ENCODE peak calls at places on chromosomes 12 and 14, in seven cellular contexts. M is B cell, S is nephron progenitor cell, U is K562, Y is NB4, W is bronchial epithelial cell, P is A549. E is an unnamed sample.
A peak's percentile ranks its signal among the peaks of the same experiment; 100 is the strongest.

GRCh38 chr12:53049582-53050318 is at the start of gene TNS2:
- DNase-seq in M (no peak), S (peak; percentile 69), U (peak; percentile 48), Y (no peak), W (peak; percentile 43), P (no peak), E (no peak)

GRCh38 chr14:92670967-92671366 is 77.5 kb downstream of the LGMN start:
- DNase-seq in M (no peak), S (no peak), U (no peak), Y (no peak), W (no peak), P (no peak), E (no peak)

GRCh38 chr14:63759454-63759853 is 31.6 kb upstream of the SGPP1 start:
- DNase-seq in M (peak; percentile 43), S (no peak), U (no peak), Y (no peak), W (no peak), P (no peak), E (no peak)

GRCh38 chr12:93226356-93226755 is 151.4 kb upstream of the NUDT4 start:
- DNase-seq in M (no peak), S (no peak), U (no peak), Y (no peak), W (peak; percentile 53), P (no peak), E (no peak)

GRCh38 chr12:105469182-105469581 is 138.7 kb downstream of the C12orf75 start:
- DNase-seq in M (no peak), S (no peak), U (no peak), Y (no peak), W (no peak), P (no peak), E (no peak)

GRCh38 chr12:29148065-29148957 is 767 bp upstream of the FAR2 start:
- DNase-seq in M (no peak), S (peak; percentile 7), U (peak; percentile 20), Y (peak; percentile 66), W (no peak), P (peak; percentile 18), E (no peak)

GRCh38 chr12:71027835-71028234 is 107.3 kb upstream of the PTPRR start:
- DNase-seq in M (no peak), S (no peak), U (no peak), Y (no peak), W (no peak), P (no peak), E (no peak)

GRCh38 chr12:82314406-82314892 is 43.7 kb downstream of the CCDC59 start:
- DNase-seq in M (no peak), S (peak; percentile 36), U (no peak), Y (no peak), W (peak; percentile 90), P (no peak), E (no peak)

GRCh38 chr12:87784350-87784749 is 244.9 kb downstream of the C12orf50 start:
- DNase-seq in M (no peak), S (no peak), U (no peak), Y (no peak), W (no peak), P (no peak), E (no peak)

GRCh38 chr12:103852498-103852992 is 11.5 kb upstream of the NT5DC3 start:
- DNase-seq in M (no peak), S (no peak), U (no peak), Y (no peak), W (peak; percentile 78), P (no peak), E (no peak)

GRCh38 chr12:19179986-19180385 is 50.5 kb downstream of the PLEKHA5 start:
- DNase-seq in M (no peak), S (no peak), U (no peak), Y (no peak), W (no peak), P (no peak), E (no peak)

GRCh38 chr12:19185262-19185929 is 55.9 kb downstream of the PLEKHA5 start:
- DNase-seq in M (no peak), S (no peak), U (no peak), Y (no peak), W (no peak), P (no peak), E (no peak)

GRCh38 chr12:19177754-19178153 is 48.2 kb downstream of the PLEKHA5 start:
- DNase-seq in M (no peak), S (no peak), U (no peak), Y (no peak), W (no peak), P (no peak), E (no peak)

GRCh38 chr12:19183121-19183838 is 53.7 kb downstream of the PLEKHA5 start:
- DNase-seq in M (no peak), S (no peak), U (no peak), Y (peak; percentile 29), W (no peak), P (no peak), E (no peak)

DNA sequence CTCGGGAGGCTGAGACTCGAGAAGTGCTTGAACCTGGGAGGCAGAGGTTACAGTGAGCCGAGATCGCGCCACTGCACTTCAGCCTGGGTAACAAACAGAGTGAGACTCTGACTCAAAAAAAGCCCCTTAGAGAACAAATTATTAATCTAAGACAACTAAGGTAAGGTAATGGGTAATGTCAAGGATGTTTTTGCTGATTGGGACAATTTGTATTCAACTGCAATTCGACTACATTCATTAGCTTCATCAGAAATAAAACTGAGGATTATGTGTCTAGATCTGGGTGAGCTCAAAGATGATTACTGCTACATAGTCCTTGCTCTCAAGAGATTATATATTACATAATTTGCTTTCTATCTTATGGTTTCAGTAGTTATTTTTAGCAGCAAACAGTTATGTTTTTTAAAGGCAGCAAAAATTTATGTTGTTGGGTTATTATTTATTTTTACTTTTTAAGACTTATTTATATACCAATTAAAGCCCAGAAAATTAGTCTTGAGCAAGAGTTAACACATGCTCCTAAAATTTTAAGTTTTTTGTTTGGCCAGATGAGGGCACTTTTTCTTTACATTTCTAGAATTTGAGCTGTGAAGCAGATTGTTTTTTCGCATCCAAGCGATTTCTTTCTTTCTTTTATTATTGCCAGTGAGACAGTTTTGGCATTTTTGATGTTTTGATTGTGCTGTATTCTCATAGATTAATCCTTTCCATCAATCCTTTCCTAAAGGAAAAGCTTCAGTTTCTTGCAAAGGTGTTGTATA is 52.3 kb downstream of the PLEKHA5 start:
- DNase-seq in M (no peak), S (no peak), U (no peak), Y (peak; percentile 32), W (no peak), P (no peak), E (no peak)
- TF ChIP-seq CTCF in M (no peak), S (no peak), U (no peak), Y (peak; percentile 12), W (no peak), P (peak; percentile 45), E (peak; percentile 25)

DNA sequence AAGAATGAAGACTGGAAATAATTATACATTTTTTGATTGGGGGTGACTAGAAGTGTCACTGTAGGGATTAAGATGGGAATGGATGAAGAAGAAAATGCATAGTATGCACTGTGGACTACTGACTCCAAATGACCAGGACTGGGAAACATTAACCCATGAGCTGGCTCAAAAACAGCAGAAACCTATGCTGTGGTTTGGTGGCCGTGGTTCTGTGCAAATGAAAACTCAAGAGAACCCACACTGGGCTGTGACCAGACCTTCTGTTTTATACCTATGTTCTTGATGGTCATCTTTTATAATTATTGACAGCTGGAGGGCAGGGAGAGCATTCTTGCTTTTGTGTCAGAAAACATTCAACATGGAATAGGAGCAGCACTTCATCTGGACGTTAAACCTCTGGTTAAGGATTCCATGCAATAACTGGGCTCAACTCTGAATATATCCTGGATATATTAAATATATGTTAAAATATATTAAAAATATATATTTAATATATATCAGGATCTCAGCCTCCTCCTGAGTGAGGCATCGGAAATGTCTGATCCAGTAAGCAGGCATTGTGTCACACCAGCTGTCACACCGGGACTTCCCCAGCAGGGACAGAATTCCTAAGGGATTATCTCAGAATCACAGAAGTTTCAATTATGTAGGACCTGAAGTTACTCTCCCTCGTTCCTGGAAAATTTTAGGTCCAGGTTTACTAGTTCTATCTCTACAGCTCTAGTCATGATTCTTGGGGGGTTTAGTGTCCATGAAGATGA is 48.5 kb downstream of the BBS10 start:
- DNase-seq in M (no peak), S (no peak), U (no peak), Y (no peak), W (no peak), P (peak; percentile 33), E (no peak)
- TF ChIP-seq CTCF in M (no peak), S (no peak), U (no peak), Y (no peak), W (no peak), P (no peak), E (no peak)

GRCh38 chr14:54719406-54719805 is 152.5 kb downstream of the SAMD4A start:
- DNase-seq in M (no peak), S (no peak), U (no peak), Y (no peak), W (no peak), P (no peak), E (no peak)

GRCh38 chr14:54724772-54725325 is 157.9 kb downstream of the SAMD4A start:
- DNase-seq in M (no peak), S (no peak), U (no peak), Y (no peak), W (no peak), P (no peak), E (no peak)

GRCh38 chr14:54724123-54724522 is 157.2 kb downstream of the SAMD4A start:
- DNase-seq in M (no peak), S (no peak), U (no peak), Y (no peak), W (no peak), P (no peak), E (no peak)

GRCh38 chr14:54725998-54726397 is 159.1 kb downstream of the SAMD4A start:
- DNase-seq in M (no peak), S (no peak), U (no peak), Y (no peak), W (no peak), P (no peak), E (no peak)

GRCh38 chr14:54722791-54723432 is 156.0 kb downstream of the SAMD4A start:
- DNase-seq in M (peak; percentile 58), S (no peak), U (no peak), Y (peak; percentile 20), W (peak; percentile 62), P (peak; percentile 31), E (peak; percentile 33)
- TF ChIP-seq CTCF in M (peak; percentile 44), S (peak; percentile 34), U (peak; percentile 47), Y (no peak), W (peak; percentile 42), P (peak; percentile 49), E (peak; percentile 58)

DNA sequence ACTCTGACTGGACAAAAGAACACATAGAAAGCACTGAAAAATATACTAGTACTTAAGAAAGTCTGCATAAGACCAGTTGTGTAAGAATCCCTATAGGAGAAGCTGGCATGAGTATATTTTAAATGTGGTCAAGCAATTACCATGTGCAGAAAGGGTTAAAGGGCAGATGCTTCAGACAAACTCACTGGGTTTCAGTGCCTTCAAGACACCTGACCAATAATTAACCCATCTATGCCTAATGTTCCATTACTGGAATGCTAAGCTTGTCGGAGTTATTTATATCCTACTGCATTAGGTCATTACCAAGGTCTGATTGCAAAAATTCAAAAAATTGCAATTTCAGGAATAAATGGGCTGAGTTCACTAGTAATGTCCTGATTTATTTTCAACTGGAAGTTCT is 41.3 kb downstream of the HNRNPC start:
- DNase-seq in M (no peak), S (no peak), U (no peak), Y (no peak), W (no peak), P (no peak), E (no peak)
- TF ChIP-seq CTCF in M (no peak), S (no peak), U (no peak), Y (no peak), W (no peak), P (no peak), E (no peak)